ENCODE peak calls at places on chromosomes 1 and 21, in ten cellular contexts. H is transverse colon, B is esophagus squamous epithelium, V is PC-3, R is mucosa of descending colon, W is brain microvascular endothelial cell, L is MM.1S, S is HFFc6, Y is neural progenitor cell, F is WTC11. I is an unnamed sample.

GRCh38 chr21:42499430-42500106 is 3.5 kb upstream of the RSPH1 start:
- DNase-seq in H (no peak), B (no peak), V (no peak), R (no peak), W (no peak), L (no peak), S (no peak), Y (peak), F (no peak), I (no peak)

GRCh38 chr1:92479587-92479986 is 7.1 kb downstream of the GFI1 start:
- DNase-seq in H (no peak), B (no peak), V (no peak), R (no peak), W (no peak), L (no peak), S (no peak), Y (no peak), F (no peak), I (no peak)

GRCh38 chr1:61223140-61223539 is 140.8 kb downstream of the NFIA start:
- DNase-seq in H (no peak), B (no peak), V (no peak), R (no peak), W (no peak), L (no peak), S (no peak), Y (no peak), F (no peak), I (no peak)

GRCh38 chr1:58457023-58457635 is 89.4 kb downstream of the OMA1 start:
- DNase-seq in H (no peak), B (no peak), V (no peak), R (no peak), W (no peak), L (no peak), S (no peak), Y (no peak), F (no peak), I (no peak)

GRCh38 chr1:43936470-43937151 is 3.0 kb downstream of the ARTN start:
- DNase-seq in H (peak), B (no peak), V (peak), R (peak), W (no peak), L (no peak), S (no peak), Y (peak), F (peak), I (peak)

GRCh38 chr1:25030674-25031589 is 100.9 kb upstream of the RUNX3 start:
- DNase-seq in H (peak), B (no peak), V (peak), R (peak), W (peak), L (no peak), S (peak), Y (no peak), F (no peak), I (peak)

GRCh38 chr1:237084399-237085077 is 42.6 kb downstream of the RYR2 start:
- DNase-seq in H (no peak), B (no peak), V (no peak), R (no peak), W (no peak), L (no peak), S (no peak), Y (no peak), F (no peak), I (no peak)

GRCh38 chr1:207807395-207808321 is 55.8 kb downstream of the CD46 start:
- DNase-seq in H (peak), B (no peak), V (no peak), R (peak), W (no peak), L (peak), S (no peak), Y (no peak), F (no peak), I (no peak)

GRCh38 chr1:75276385-75276784 is 142.2 kb downstream of the LHX8 start:
- DNase-seq in H (no peak), B (no peak), V (no peak), R (no peak), W (no peak), L (no peak), S (no peak), Y (no peak), F (no peak), I (no peak)

GRCh38 chr1:226436855-226437491 is 29.1 kb upstream of the PARP1 start:
- DNase-seq in H (peak), B (peak), V (no peak), R (no peak), W (no peak), L (no peak), S (no peak), Y (no peak), F (no peak), I (no peak)

GRCh38 chr1:155976913-155977606 is 1.3 kb downstream of the ARHGEF2 start:
- DNase-seq in H (peak), B (no peak), V (peak), R (no peak), W (no peak), L (peak), S (no peak), Y (no peak), F (no peak), I (no peak)

GRCh38 chr21:29504751-29505321 is 206.1 kb downstream of the BACH1 start:
- DNase-seq in H (no peak), B (no peak), V (peak), R (no peak), W (peak), L (no peak), S (peak), Y (no peak), F (no peak), I (no peak)

GRCh38 chr1:216926681-216927080 is 203.5 kb upstream of the ESRRG start:
- DNase-seq in H (no peak), B (no peak), V (no peak), R (no peak), W (no peak), L (no peak), S (no peak), Y (peak), F (no peak), I (no peak)

GRCh38 chr21:27275294-27275927 is 308.5 kb upstream of the ADAMTS5 start:
- DNase-seq in H (no peak), B (no peak), V (peak), R (no peak), W (peak), L (no peak), S (peak), Y (no peak), F (no peak), I (no peak)

GRCh38 chr1:1168156-1168450 is 5.6 kb upstream of the TTLL10 start:
- DNase-seq in H (peak), B (no peak), V (no peak), R (peak), W (no peak), L (no peak), S (no peak), Y (no peak), F (no peak), I (no peak)

GRCh38 chr1:59856725-59857338 is 42.1 kb downstream of the HOOK1 start:
- DNase-seq in H (peak), B (no peak), V (peak), R (peak), W (no peak), L (no peak), S (no peak), Y (no peak), F (no peak), I (no peak)

GRCh38 chr21:46483300-46484295 is 24.9 kb downstream of the DIP2A start:
- DNase-seq in H (no peak), B (no peak), V (no peak), R (no peak), W (no peak), L (no peak), S (no peak), Y (no peak), F (no peak), I (no peak)

GRCh38 chr21:42199488-42200463 is 19.2 kb upstream of the ABCG1 start:
- DNase-seq in H (peak), B (no peak), V (peak), R (peak), W (peak), L (no peak), S (peak), Y (no peak), F (no peak), I (no peak)

GRCh38 chr1:31797216-31797615 is 18.6 kb downstream of the SPOCD1 start:
- DNase-seq in H (no peak), B (no peak), V (no peak), R (no peak), W (no peak), L (no peak), S (no peak), Y (no peak), F (no peak), I (no peak)

GRCh38 chr1:3105167-3105863 is 36.3 kb downstream of the PRDM16 start:
- DNase-seq in H (no peak), B (no peak), V (no peak), R (no peak), W (no peak), L (no peak), S (no peak), Y (peak), F (peak), I (no peak)

GRCh38 chr1:118136511-118136937 is 48.5 kb downstream of the SPAG17 start:
- DNase-seq in H (no peak), B (no peak), V (peak), R (no peak), W (peak), L (peak), S (peak), Y (no peak), F (no peak), I (peak)

GRCh38 chr1:42937836-42938595 is 20.7 kb downstream of the SLC2A1 start:
- DNase-seq in H (peak), B (no peak), V (peak), R (peak), W (no peak), L (no peak), S (no peak), Y (no peak), F (no peak), I (no peak)

GRCh38 chr1:156912861-156913808 is 7.3 kb upstream of the LRRC71 start:
- DNase-seq in H (no peak), B (no peak), V (no peak), R (no peak), W (no peak), L (no peak), S (no peak), Y (no peak), F (peak), I (no peak)

GRCh38 chr1:19651141-19651737 is 7.1 kb downstream of the NBL1 start:
- DNase-seq in H (peak), B (no peak), V (peak), R (peak), W (peak), L (peak), S (peak), Y (peak), F (peak), I (peak)

GRCh38 chr1:31795801-31796621 is 19.8 kb downstream of the SPOCD1 start:
- DNase-seq in H (peak), B (no peak), V (peak), R (no peak), W (peak), L (no peak), S (peak), Y (no peak), F (no peak), I (no peak)

GRCh38 chr21:21039624-21040023 is 41.4 kb downstream of the NCAM2 start:
- DNase-seq in H (no peak), B (no peak), V (no peak), R (no peak), W (no peak), L (no peak), S (no peak), Y (no peak), F (no peak), I (no peak)

GRCh38 chr1:193677874-193678273 is 491.5 kb upstream of the B3GALT2 start:
- DNase-seq in H (no peak), B (no peak), V (no peak), R (no peak), W (no peak), L (no peak), S (no peak), Y (no peak), F (no peak), I (no peak)

GRCh38 chr1:62294211-62294610 is 25.0 kb downstream of the KANK4 start:
- DNase-seq in H (no peak), B (no peak), V (peak), R (no peak), W (no peak), L (no peak), S (no peak), Y (peak), F (peak), I (no peak)

GRCh38 chr1:66253330-66253921 is 280.5 kb upstream of the SGIP1 start:
- DNase-seq in H (no peak), B (no peak), V (peak), R (peak), W (peak), L (peak), S (peak), Y (peak), F (no peak), I (peak)

GRCh38 chr1:23592209-23592905 is 33.1 kb upstream of the ID3 start:
- DNase-seq in H (no peak), B (no peak), V (no peak), R (no peak), W (no peak), L (no peak), S (no peak), Y (no peak), F (no peak), I (no peak)

GRCh38 chr1:119715542-119715941 is 3.8 kb downstream of the PHGDH start:
- DNase-seq in H (no peak), B (no peak), V (no peak), R (no peak), W (no peak), L (no peak), S (no peak), Y (no peak), F (no peak), I (no peak)

GRCh38 chr1:186482661-186483255 is 21.8 kb upstream of the PDC start:
- DNase-seq in H (peak), B (no peak), V (peak), R (peak), W (peak), L (peak), S (peak), Y (peak), F (peak), I (peak)

GRCh38 chr1:24122776-24123175 is 10.8 kb upstream of the MYOM3 start:
- DNase-seq in H (no peak), B (no peak), V (no peak), R (no peak), W (no peak), L (no peak), S (no peak), Y (no peak), F (no peak), I (no peak)

GRCh38 chr1:112729909-112730308 is 14.8 kb upstream of the PPM1J start:
- DNase-seq in H (no peak), B (no peak), V (no peak), R (no peak), W (no peak), L (no peak), S (no peak), Y (no peak), F (no peak), I (no peak)

GRCh38 chr1:232367293-232367692 is 262.6 kb downstream of the SIPA1L2 start:
- DNase-seq in H (no peak), B (no peak), V (peak), R (no peak), W (no peak), L (no peak), S (no peak), Y (no peak), F (no peak), I (no peak)

GRCh38 chr1:197619008-197619640 is 156.2 kb downstream of the DENND1B start:
- DNase-seq in H (no peak), B (no peak), V (peak), R (no peak), W (no peak), L (peak), S (peak), Y (peak), F (no peak), I (no peak)

GRCh38 chr1:12014141-12014981 is 4.9 kb upstream of the MIIP start:
- DNase-seq in H (no peak), B (no peak), V (no peak), R (no peak), W (peak), L (no peak), S (peak), Y (no peak), F (no peak), I (no peak)

GRCh38 chr1:91556556-91556955 is 55.9 kb downstream of the CDC7 start:
- DNase-seq in H (no peak), B (no peak), V (no peak), R (no peak), W (no peak), L (no peak), S (no peak), Y (no peak), F (no peak), I (no peak)

GRCh38 chr1:25979210-25979609 is 18.7 kb downstream of the PAFAH2 start:
- DNase-seq in H (no peak), B (no peak), V (no peak), R (no peak), W (no peak), L (no peak), S (no peak), Y (no peak), F (no peak), I (no peak)

GRCh38 chr1:3312894-3313578 is 141.4 kb upstream of the ARHGEF16 start:
- DNase-seq in H (peak), B (no peak), V (peak), R (peak), W (peak), L (no peak), S (peak), Y (peak), F (peak), I (no peak)

DNA sequence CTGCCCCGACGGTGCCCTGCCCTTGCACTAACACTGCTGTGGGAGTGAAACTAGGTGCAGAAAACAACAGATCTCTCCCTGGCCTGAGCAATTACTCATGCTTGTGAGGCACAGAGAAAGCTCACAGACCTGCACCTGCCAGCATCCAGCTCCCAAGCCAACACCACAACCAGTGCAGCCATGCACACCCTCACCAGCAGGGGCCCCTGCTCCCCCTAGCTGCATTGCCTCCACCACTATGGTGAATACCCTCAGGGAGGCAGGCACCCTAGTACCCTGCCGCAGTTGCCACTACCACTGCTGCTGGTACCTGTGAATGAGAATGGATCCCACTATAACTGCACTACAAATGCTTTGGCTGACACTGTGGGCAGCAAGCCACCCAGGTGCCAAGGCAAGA is 7.1 kb upstream of the DIRAS3 start:
- DNase-seq in H (no peak), B (no peak), V (no peak), R (no peak), W (no peak), L (no peak), S (no peak), Y (no peak), F (peak), I (no peak)
- TF ChIP-seq CTCF in H (no peak), B (no peak), V (no peak), R (no peak), W (peak), L (no peak), S (no peak), Y (peak), F (no peak), I (no peak)

DNA sequence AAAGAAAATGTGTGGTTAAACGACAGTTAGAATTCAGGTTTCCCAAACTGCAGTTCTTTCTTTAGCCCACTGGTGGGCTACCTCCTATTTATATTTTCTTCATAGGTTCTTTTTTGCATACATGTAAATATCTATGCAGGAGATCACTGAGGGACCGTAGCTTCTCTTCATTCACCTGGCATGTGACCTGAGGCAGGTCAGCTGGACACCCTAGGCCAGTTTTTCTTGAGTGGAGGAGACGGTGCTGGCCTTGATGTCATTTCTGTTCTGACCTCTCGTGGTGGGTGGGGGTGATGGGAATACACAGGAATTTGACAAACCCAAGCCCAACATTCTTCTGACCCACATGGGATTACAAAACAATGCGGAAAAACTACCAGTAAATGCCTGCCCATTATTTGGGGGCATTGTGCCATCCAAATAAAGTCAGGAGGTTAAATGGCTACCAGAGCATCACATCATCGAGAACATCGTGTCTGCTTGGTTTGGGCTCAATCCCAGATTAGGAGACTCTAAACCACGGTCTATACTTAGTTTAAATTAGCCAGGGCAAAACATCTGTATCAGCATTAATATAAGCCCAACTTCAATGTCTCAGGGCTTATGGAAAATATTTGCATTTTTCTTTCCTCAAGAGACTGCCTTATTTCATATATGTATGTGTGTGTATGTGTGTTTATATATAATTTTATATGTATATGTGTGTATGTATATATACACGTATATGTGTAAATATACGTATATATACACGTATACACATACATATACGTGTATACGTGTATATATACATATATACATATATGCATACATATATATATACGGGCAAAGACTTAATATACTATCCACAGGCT is 7.4 kb upstream of the IRF2BP2 start:
- DNase-seq in H (no peak), B (no peak), V (no peak), R (no peak), W (no peak), L (no peak), S (no peak), Y (no peak), F (no peak), I (no peak)
- TF ChIP-seq CTCF in H (no peak), B (no peak), V (peak), R (no peak), W (peak), L (peak), S (peak), Y (peak), F (no peak), I (peak)

DNA sequence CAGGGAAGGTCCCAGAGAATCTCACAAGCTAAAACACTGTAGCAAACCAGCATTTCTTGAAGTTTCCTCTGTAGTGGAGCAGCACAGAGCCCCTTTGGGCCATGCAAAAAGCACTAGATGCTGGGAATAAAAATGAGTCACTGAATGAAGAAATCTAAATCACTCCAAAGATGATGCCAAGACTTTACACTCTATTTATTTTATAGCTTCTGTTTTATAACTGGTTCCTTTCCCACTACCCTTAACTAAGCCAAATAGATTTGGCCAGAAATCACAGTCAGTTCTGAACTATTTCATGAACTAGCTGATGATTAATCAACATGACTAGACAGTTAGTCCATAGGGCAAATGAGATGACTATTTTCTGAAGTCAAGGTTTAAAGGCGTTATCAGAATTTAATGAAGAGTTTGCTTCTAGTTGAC is 89.5 kb downstream of the SCMH1 start:
- DNase-seq in H (no peak), B (no peak), V (peak), R (no peak), W (peak), L (no peak), S (peak), Y (no peak), F (no peak), I (no peak)
- TF ChIP-seq CTCF in H (no peak), B (no peak), V (no peak), R (no peak), W (no peak), L (no peak), S (no peak), Y (no peak), F (no peak), I (no peak)

GRCh38 chr1:48105167-48105566 is 108.0 kb upstream of the TRABD2B start:
- DNase-seq in H (no peak), B (no peak), V (no peak), R (no peak), W (no peak), L (no peak), S (no peak), Y (peak), F (no peak), I (no peak)
- TF ChIP-seq CTCF in H (no peak), B (no peak), V (peak), R (no peak), W (peak), L (peak), S (no peak), Y (peak), F (no peak), I (no peak)

GRCh38 chr1:64251971-64252370 is 48.5 kb downstream of the UBE2U start:
- DNase-seq in H (no peak), B (no peak), V (no peak), R (no peak), W (no peak), L (no peak), S (no peak), Y (peak), F (no peak), I (no peak)
- TF ChIP-seq CTCF in H (no peak), B (no peak), V (peak), R (no peak), W (peak), L (no peak), S (peak), Y (peak), F (no peak), I (no peak)

I was measured in GM13977.